ENCODE peak calls at places on chromosomes 13 and 19, in five cellular contexts. Y, N, L, C and X are unnamed samples.

GRCh38 chr19:7894612-7895309 is 6.5 kb downstream of the LRRC8E start:
- DNase-seq in Y (no peak), L (no peak), N (no peak), C (no peak), X (no peak)

GRCh38 chr13:107866666-107867623 is 348.4 kb downstream of the LIG4 start:
- DNase-seq in C (peak), Y (no peak), N (peak), L (peak), X (no peak)

GRCh38 chr19:15254547-15254946 is 22.3 kb upstream of the EPHX3 start:
- DNase-seq in L (no peak), N (no peak), Y (no peak), C (no peak), X (no peak)

GRCh38 chr19:10995926-10996600 is 35.2 kb downstream of the SMARCA4 start:
- DNase-seq in L (no peak), N (no peak), Y (no peak), C (no peak), X (no peak)

GRCh38 chr19:37930416-37930815 is 23.4 kb downstream of the SIPA1L3 start:
- DNase-seq in C (no peak), N (no peak), Y (no peak), L (no peak), X (no peak)

GRCh38 chr13:110187501-110188161 is 119.3 kb downstream of the COL4A1 start:
- DNase-seq in N (peak), Y (no peak), C (no peak), L (no peak), X (no peak)

GRCh38 chr13:111621164-111621563 is 300.7 kb downstream of the TEX29 start:
- DNase-seq in C (no peak), Y (no peak), N (no peak), L (no peak), X (no peak)

GRCh38 chr13:44171861-44172260 is 201.8 kb upstream of the SERP2 start:
- DNase-seq in C (no peak), Y (no peak), N (no peak), L (no peak), X (no peak)

GRCh38 chr19:10113964-10114650 is 2.6 kb downstream of the P2RY11 start:
- DNase-seq in Y (no peak), N (no peak), L (no peak), C (no peak), X (no peak)

GRCh38 chr19:14147797-14148605 is 11.6 kb upstream of the ASF1B start:
- DNase-seq in L (peak), C (peak), Y (peak), N (peak), X (peak)

GRCh38 chr19:55471266-55471665 is 5.2 kb upstream of the ZNF628 start:
- DNase-seq in C (no peak), L (no peak), Y (no peak), N (no peak), X (no peak)

GRCh38 chr13:110352735-110353134 is 45.7 kb downstream of the COL4A2 start:
- DNase-seq in C (peak), N (no peak), L (no peak), Y (no peak), X (no peak)

GRCh38 chr13:60584976-60585375 is 188.0 kb downstream of the TDRD3 start:
- DNase-seq in N (peak), L (no peak), Y (no peak), C (no peak), X (no peak)

GRCh38 chr13:46617382-46617781 is 64.4 kb downstream of the LRCH1 start:
- DNase-seq in Y (no peak), C (no peak), N (no peak), L (no peak), X (no peak)

GRCh38 chr19:51546650-51547396 is 15.4 kb upstream of the SIGLEC6 start:
- DNase-seq in Y (no peak), L (no peak), C (peak), N (no peak), X (no peak)

DNA sequence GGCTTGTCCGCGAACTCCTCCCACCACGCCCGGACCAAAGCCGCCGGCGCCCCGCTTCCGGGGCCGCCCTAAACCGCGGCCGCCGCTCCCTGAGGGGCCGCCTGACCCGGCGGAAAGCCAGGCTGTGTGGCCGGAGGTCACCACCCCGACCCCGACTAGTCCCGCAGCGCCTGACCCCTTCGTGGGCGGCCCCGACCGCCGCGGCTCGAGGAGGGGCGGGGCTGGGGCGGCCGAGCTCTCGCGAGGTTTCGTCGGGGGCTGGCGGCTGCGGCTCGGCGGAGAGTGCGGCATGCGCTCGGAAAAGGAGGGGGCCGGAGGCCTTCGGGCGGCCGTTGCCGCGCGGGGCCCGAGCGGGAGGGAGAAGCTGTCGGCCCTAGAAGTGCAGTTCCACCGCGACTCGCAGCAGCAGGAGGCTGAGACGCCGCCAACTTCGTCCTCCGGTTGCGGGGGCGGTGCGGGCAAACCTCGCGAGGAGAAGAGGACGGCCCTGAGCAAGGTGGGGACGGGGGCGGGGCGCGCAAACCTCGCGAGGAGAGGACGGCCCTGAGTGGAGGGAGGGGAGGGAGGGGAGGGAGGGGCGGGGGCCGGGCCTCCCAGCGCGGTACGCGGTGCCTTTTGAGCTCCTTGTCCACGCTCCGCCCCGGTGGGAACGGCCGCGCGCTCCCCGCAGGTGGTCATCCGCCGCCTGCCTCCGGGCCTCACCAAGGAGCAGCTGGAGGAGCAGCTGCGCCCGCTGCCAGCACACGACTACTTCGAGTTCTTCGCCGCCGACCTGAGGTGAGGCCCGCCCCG is at the start of gene UPF3A:
- DNase-seq in C (peak), Y (peak), L (peak), N (peak), X (peak)
- TF ChIP-seq CTCF in C (no peak), Y (no peak), L (peak), N (no peak), X (no peak)

GRCh38 chr13:57633141-57633949 is 1.8 kb downstream of the PCDH17 start:
- DNase-seq in C (peak), N (peak), L (peak), Y (no peak), X (no peak)
- TF ChIP-seq CTCF in C (no peak), N (peak), L (peak), Y (no peak), X (no peak)

GRCh38 chr19:43652546-43652874 is 12.9 kb upstream of the CADM4 start:
- DNase-seq in L (no peak), Y (no peak), N (no peak), C (no peak), X (no peak)

GRCh38 chr19:43649514-43649913 is 9.9 kb upstream of the CADM4 start:
- DNase-seq in Y (no peak), N (no peak), C (no peak), L (no peak), X (no peak)

GRCh38 chr19:43648633-43649032 is 9.0 kb upstream of the CADM4 start:
- DNase-seq in N (no peak), C (no peak), L (no peak), Y (no peak), X (no peak)

GRCh38 chr19:43656436-43656835 is 13.5 kb downstream of the PLAUR start:
- DNase-seq in N (no peak), L (no peak), Y (no peak), C (no peak), X (no peak)

GRCh38 chr19:43651758-43652545 is 12.3 kb upstream of the CADM4 start:
- DNase-seq in L (peak), C (peak), N (peak), Y (no peak), X (peak)
- TF ChIP-seq CTCF in L (peak), C (peak), N (peak), Y (peak), X (peak)

GRCh38 chr13:67880916-67881315 is 650.8 kb upstream of the PCDH9 start:
- DNase-seq in Y (no peak), C (no peak), L (no peak), N (no peak), X (no peak)
- TF ChIP-seq CTCF in Y (no peak), C (no peak), L (no peak), N (no peak), X (no peak)

GRCh38 chr19:46605356-46605821 is 4.3 kb downstream of the CALM3 start:
- DNase-seq in C (no peak), Y (no peak), N (no peak), L (no peak), X (no peak)
- TF ChIP-seq CTCF in C (no peak), Y (no peak), N (no peak), L (no peak), X (no peak)

GRCh38 chr13:25214371-25215252 is 42.5 kb upstream of the AMER2 start:
- DNase-seq in L (no peak), C (no peak), N (peak), Y (no peak), X (no peak)
- TF ChIP-seq CTCF in L (no peak), C (no peak), N (no peak), Y (no peak), X (no peak)

GRCh38 chr13:20482818-20483217 is 42.8 kb downstream of the CRYL1 start:
- DNase-seq in N (no peak), C (no peak), L (no peak), Y (no peak), X (no peak)

GRCh38 chr13:20477394-20477793 is 48.3 kb downstream of the CRYL1 start:
- DNase-seq in L (no peak), Y (no peak), C (no peak), N (no peak), X (no peak)

GRCh38 chr13:20487927-20488326 is 37.7 kb downstream of the CRYL1 start:
- DNase-seq in N (no peak), L (no peak), Y (no peak), C (no peak), X (no peak)

GRCh38 chr13:20482275-20482761 is 43.3 kb downstream of the CRYL1 start:
- DNase-seq in C (no peak), N (no peak), Y (no peak), L (no peak), X (no peak)
- TF ChIP-seq CTCF in C (no peak), N (no peak), Y (no peak), L (no peak), X (no peak)

GRCh38 chr19:18408053-18408476 is 10.6 kb upstream of the LRRC25 start:
- DNase-seq in L (no peak), C (peak), Y (no peak), N (peak), X (peak)
- TF ChIP-seq CTCF in L (peak), C (peak), Y (peak), N (peak), X (peak)

GRCh38 chr19:40381321-40381720 is 8.7 kb downstream of the HIPK4 start:
- DNase-seq in L (no peak), C (no peak), Y (no peak), N (no peak), X (no peak)
- TF ChIP-seq CTCF in L (no peak), C (no peak), Y (no peak), N (no peak), X (no peak)